ENCODE peak calls at places on chromosome 21, in ten cellular contexts. One of them, this sample, is unnamed.

GRCh38 chr21:45504516-45505415 is 37.5 kb downstream of the SLC19A1 start:
- DNase-seq in lower leg skin: no peak
- DNase-seq in NAMALWA: no peak
- DNase-seq in nephron progenitor cell: peak
- DNase-seq in activated T-cell treated with anti-CD3 and anti-CD28 coated beads, Interleukin-2, amount 50 U/mL, for 24 hours: no peak
- DNase-seq in naive thymus-derived CD8-positive, alpha-beta T cell: no peak
- DNase-seq in heart left ventricle: peak
- DNase-seq in activated B cell treated with CpG ODN at 0.5 μM for 24 hours: no peak
- DNase-seq in NCI-H1092 treated with DMSO at 0.1 percent for 48 hours: no peak
- DNase-seq in smooth muscle cell of the brain vasculature: no peak
- DNase-seq in this sample: no peak

GRCh38 chr21:17191346-17191993 is 321.4 kb upstream of the CXADR start:
- DNase-seq in lower leg skin: no peak
- DNase-seq in NAMALWA: no peak
- DNase-seq in nephron progenitor cell: no peak
- DNase-seq in activated T-cell treated with anti-CD3 and anti-CD28 coated beads, Interleukin-2, amount 50 U/mL, for 24 hours: no peak
- DNase-seq in naive thymus-derived CD8-positive, alpha-beta T cell: no peak
- DNase-seq in heart left ventricle: no peak
- DNase-seq in activated B cell treated with CpG ODN at 0.5 μM for 24 hours: no peak
- DNase-seq in NCI-H1092 treated with DMSO at 0.1 percent for 48 hours: no peak
- DNase-seq in smooth muscle cell of the brain vasculature: no peak
- DNase-seq in this sample: no peak

GRCh38 chr21:44818636-44819011 is 762 bp upstream of the SUMO3 start:
- DNase-seq in lower leg skin: no peak
- DNase-seq in NAMALWA: no peak
- DNase-seq in nephron progenitor cell: no peak
- DNase-seq in activated T-cell treated with anti-CD3 and anti-CD28 coated beads, Interleukin-2, amount 50 U/mL, for 24 hours: no peak
- DNase-seq in naive thymus-derived CD8-positive, alpha-beta T cell: no peak
- DNase-seq in heart left ventricle: peak
- DNase-seq in activated B cell treated with CpG ODN at 0.5 μM for 24 hours: no peak
- DNase-seq in NCI-H1092 treated with DMSO at 0.1 percent for 48 hours: no peak
- DNase-seq in smooth muscle cell of the brain vasculature: no peak
- DNase-seq in this sample: no peak

GRCh38 chr21:39105341-39105765 is 77.9 kb downstream of the PSMG1 start:
- DNase-seq in lower leg skin: no peak
- DNase-seq in NAMALWA: no peak
- DNase-seq in nephron progenitor cell: no peak
- DNase-seq in activated T-cell treated with anti-CD3 and anti-CD28 coated beads, Interleukin-2, amount 50 U/mL, for 24 hours: no peak
- DNase-seq in naive thymus-derived CD8-positive, alpha-beta T cell: no peak
- DNase-seq in heart left ventricle: no peak
- DNase-seq in activated B cell treated with CpG ODN at 0.5 μM for 24 hours: no peak
- DNase-seq in NCI-H1092 treated with DMSO at 0.1 percent for 48 hours: no peak
- DNase-seq in smooth muscle cell of the brain vasculature: no peak
- DNase-seq in this sample: no peak

GRCh38 chr21:34198232-34199120 is 125.1 kb downstream of the MRPS6 start:
- DNase-seq in lower leg skin: no peak
- DNase-seq in NAMALWA: no peak
- DNase-seq in nephron progenitor cell: no peak
- DNase-seq in activated T-cell treated with anti-CD3 and anti-CD28 coated beads, Interleukin-2, amount 50 U/mL, for 24 hours: peak
- DNase-seq in naive thymus-derived CD8-positive, alpha-beta T cell: peak
- DNase-seq in heart left ventricle: no peak
- DNase-seq in activated B cell treated with CpG ODN at 0.5 μM for 24 hours: no peak
- DNase-seq in NCI-H1092 treated with DMSO at 0.1 percent for 48 hours: no peak
- DNase-seq in smooth muscle cell of the brain vasculature: no peak
- DNase-seq in this sample: no peak

GRCh38 chr21:45533731-45534571 is 8.3 kb downstream of the SLC19A1 start:
- DNase-seq in lower leg skin: no peak
- DNase-seq in NAMALWA: no peak
- DNase-seq in nephron progenitor cell: no peak
- DNase-seq in activated T-cell treated with anti-CD3 and anti-CD28 coated beads, Interleukin-2, amount 50 U/mL, for 24 hours: peak
- DNase-seq in naive thymus-derived CD8-positive, alpha-beta T cell: no peak
- DNase-seq in heart left ventricle: peak
- DNase-seq in activated B cell treated with CpG ODN at 0.5 μM for 24 hours: no peak
- DNase-seq in NCI-H1092 treated with DMSO at 0.1 percent for 48 hours: no peak
- DNase-seq in smooth muscle cell of the brain vasculature: no peak
- DNase-seq in this sample: no peak

GRCh38 chr21:33325222-33326067 is 675 bp downstream of the IFNAR1 start:
- DNase-seq in lower leg skin: peak
- DNase-seq in NAMALWA: peak
- DNase-seq in nephron progenitor cell: no peak
- DNase-seq in activated T-cell treated with anti-CD3 and anti-CD28 coated beads, Interleukin-2, amount 50 U/mL, for 24 hours: no peak
- DNase-seq in naive thymus-derived CD8-positive, alpha-beta T cell: peak
- DNase-seq in heart left ventricle: peak
- DNase-seq in activated B cell treated with CpG ODN at 0.5 μM for 24 hours: no peak
- DNase-seq in NCI-H1092 treated with DMSO at 0.1 percent for 48 hours: peak
- DNase-seq in smooth muscle cell of the brain vasculature: no peak
- DNase-seq in this sample: peak

GRCh38 chr21:45974073-45975016 is 7.2 kb upstream of the COL6A1 start:
- DNase-seq in lower leg skin: no peak
- DNase-seq in NAMALWA: no peak
- DNase-seq in nephron progenitor cell: peak
- DNase-seq in activated T-cell treated with anti-CD3 and anti-CD28 coated beads, Interleukin-2, amount 50 U/mL, for 24 hours: no peak
- DNase-seq in naive thymus-derived CD8-positive, alpha-beta T cell: no peak
- DNase-seq in heart left ventricle: peak
- DNase-seq in activated B cell treated with CpG ODN at 0.5 μM for 24 hours: no peak
- DNase-seq in NCI-H1092 treated with DMSO at 0.1 percent for 48 hours: no peak
- DNase-seq in smooth muscle cell of the brain vasculature: no peak
- DNase-seq in this sample: no peak

GRCh38 chr21:39927304-39927886 is 60.2 kb downstream of the PCP4 start:
- DNase-seq in lower leg skin: no peak
- DNase-seq in NAMALWA: no peak
- DNase-seq in nephron progenitor cell: no peak
- DNase-seq in activated T-cell treated with anti-CD3 and anti-CD28 coated beads, Interleukin-2, amount 50 U/mL, for 24 hours: no peak
- DNase-seq in naive thymus-derived CD8-positive, alpha-beta T cell: no peak
- DNase-seq in heart left ventricle: no peak
- DNase-seq in activated B cell treated with CpG ODN at 0.5 μM for 24 hours: no peak
- DNase-seq in NCI-H1092 treated with DMSO at 0.1 percent for 48 hours: no peak
- DNase-seq in smooth muscle cell of the brain vasculature: no peak
- DNase-seq in this sample: no peak